ENCODE peak calls at places on chromosome 14, in seven cellular contexts. H is glutamatergic neuron; D is foreskin melanocyte; M is Calu3; V is CD8-positive, alpha-beta memory T cell; P is neural crest cell; G is iPS-NIHi11. W is an unnamed sample.

GRCh38 chr14:54621686-54622085 is 54.8 kb downstream of the SAMD4A start:
- DNase-seq in H (no peak), G (no peak), P (no peak), D (no peak), V (no peak), M (no peak), W (no peak)

GRCh38 chr14:22996823-22997301 is 13.1 kb downstream of the C14orf93 start:
- DNase-seq in D (no peak), M (no peak), V (no peak), H (peak), P (no peak), G (no peak), W (no peak)

GRCh38 chr14:50874842-50875241 is 3.0 kb downstream of the ABHD12B start:
- DNase-seq in V (no peak), P (no peak), G (no peak), M (no peak), H (no peak), D (no peak), W (no peak)

GRCh38 chr14:91942128-91942527 is 5.4 kb downstream of the FBLN5 start:
- DNase-seq in D (no peak), V (no peak), G (no peak), P (no peak), M (no peak), H (no peak), W (no peak)

GRCh38 chr14:81103443-81103842 is 117.3 kb downstream of the GTF2A1 start:
- DNase-seq in H (no peak), V (no peak), P (no peak), M (no peak), G (no peak), D (no peak), W (no peak)

GRCh38 chr14:72925171-72925759 is 999 bp upstream of the DCAF4 start:
- DNase-seq in V (no peak), M (no peak), D (no peak), P (no peak), G (no peak), H (no peak), W (peak)

GRCh38 chr14:55160989-55161388 is 30.4 kb downstream of the DLGAP5 start:
- DNase-seq in V (no peak), G (no peak), H (no peak), P (no peak), D (peak), M (no peak), W (no peak)

GRCh38 chr14:89669209-89669608 is 252.2 kb upstream of the FOXN3 start:
- DNase-seq in P (no peak), V (no peak), D (no peak), G (no peak), M (no peak), H (no peak), W (peak)

GRCh38 chr14:55301722-55302121 is 30.5 kb downstream of the FBXO34 start:
- DNase-seq in M (peak), P (no peak), H (no peak), D (no peak), G (no peak), V (no peak), W (no peak)

GRCh38 chr14:88592016-88592415 is 29.2 kb downstream of the ZC3H14 start:
- DNase-seq in V (no peak), H (no peak), M (no peak), D (no peak), G (no peak), P (no peak), W (no peak)

GRCh38 chr14:66884149-66884548 is 305.1 kb upstream of the GARIN2 start:
- DNase-seq in H (no peak), G (no peak), P (no peak), M (no peak), D (no peak), V (no peak), W (no peak)

GRCh38 chr14:21040370-21040925 is 1.7 kb upstream of the RNASE7 start:
- DNase-seq in H (no peak), V (no peak), P (no peak), G (no peak), M (no peak), D (no peak), W (no peak)

GRCh38 chr14:85443001-85443400 is 86.9 kb upstream of the FLRT2 start:
- DNase-seq in V (no peak), G (no peak), H (no peak), D (no peak), P (no peak), M (no peak), W (no peak)

GRCh38 chr14:31477248-31477647 is 10.6 kb downstream of the GPR33 start:
- DNase-seq in H (no peak), M (no peak), V (no peak), G (no peak), D (no peak), P (no peak), W (no peak)

GRCh38 chr14:94644102-94644535 is 31.9 kb downstream of the SERPINA3 start:
- DNase-seq in G (no peak), H (no peak), P (no peak), D (no peak), M (no peak), V (no peak), W (no peak)

GRCh38 chr14:65000868-65001600 is 14.3 kb downstream of the FNTB start:
- DNase-seq in P (no peak), H (no peak), V (no peak), M (no peak), G (no peak), D (no peak), W (no peak)

GRCh38 chr14:104190396-104191000 is 52.1 kb downstream of the KIF26A start:
- DNase-seq in G (no peak), M (no peak), P (no peak), H (no peak), V (no peak), D (no peak), W (no peak)

GRCh38 chr14:73124180-73124894 is 12.0 kb upstream of the PSEN1 start:
- DNase-seq in H (no peak), D (no peak), V (no peak), M (no peak), G (no peak), P (no peak), W (no peak)